ENCODE peak calls at places on chromosome 9, in five cellular contexts. P is OCI-LY7; M is cardiac muscle cell; Z is CD4-positive, alpha-beta memory T cell; V is CD8-positive, alpha-beta T cell. D is an unnamed sample. For H3K4me1, the result is how much of the 10 kb centered on the place peaks cover.

GRCh38 chr9:15250013-15250412 is 57.0 kb downstream of the TTC39B start:
- DNase-seq in M (peak), V (no peak), P (no peak), Z (no peak), D (no peak)

GRCh38 chr9:105290401-105290800 is 46.0 kb downstream of the SLC44A1 start:
- DNase-seq in M (no peak), Z (no peak), P (no peak), V (no peak), D (no peak)

GRCh38 chr9:134005381-134005780 is 13.3 kb upstream of the VAV2 start:
- DNase-seq in P (no peak), V (no peak), Z (no peak), M (no peak), D (peak)

GRCh38 chr9:37220971-37221370 is 100.6 kb downstream of the ZCCHC7 start:
- DNase-seq in Z (no peak), M (no peak), V (no peak), P (no peak), D (no peak)

GRCh38 chr9:118059520-118060278 is 355.5 kb downstream of the TLR4 start:
- DNase-seq in Z (peak), M (peak), V (no peak), P (peak), D (no peak)

GRCh38 chr9:89655990-89656657 is 51.3 kb downstream of the GADD45G start:
- DNase-seq in V (no peak), M (no peak), P (no peak), Z (no peak), D (no peak)

GRCh38 chr9:15146121-15146820 is 160.7 kb downstream of the TTC39B start:
- DNase-seq in V (no peak), Z (no peak), M (no peak), P (no peak), D (no peak)

GRCh38 chr9:134182554-134183219 is 18.3 kb upstream of the RNU6ATAC start:
- DNase-seq in M (no peak), Z (no peak), V (no peak), P (no peak), D (peak)

GRCh38 chr9:38177680-38178079 is 108.7 kb upstream of the SHB start:
- DNase-seq in P (no peak), V (no peak), Z (no peak), M (no peak), D (no peak)

GRCh38 chr9:131867611-131868192 is 127.8 kb upstream of the RAPGEF1 start:
- DNase-seq in M (no peak), Z (no peak), V (no peak), P (no peak), D (peak)

GRCh38 chr9:93897075-93897970 is 57.8 kb downstream of the BARX1 start:
- DNase-seq in M (no peak), P (no peak), V (peak), Z (no peak), D (no peak)

GRCh38 chr9:132851421-132851792 is 26.7 kb downstream of the AK8 start:
- DNase-seq in V (no peak), P (no peak), M (no peak), Z (no peak), D (peak)

GRCh38 chr9:98391884-98392283 is 136.4 kb upstream of the TBC1D2 start:
- DNase-seq in Z (no peak), V (no peak), P (no peak), M (no peak), D (no peak)

GRCh38 chr9:131827821-131828369 is 88.0 kb upstream of the RAPGEF1 start:
- DNase-seq in Z (no peak), P (no peak), V (no peak), M (no peak), D (peak)

GRCh38 chr9:70390922-70391321 is 23.5 kb downstream of the KLF9 start:
- DNase-seq in V (no peak), P (no peak), M (no peak), Z (no peak), D (no peak)

GRCh38 chr9:111961011-111961410 is 64.4 kb downstream of the UGCG start:
- DNase-seq in V (no peak), P (no peak), M (no peak), Z (no peak), D (no peak)

GRCh38 chr9:15220658-15221310 is 86.2 kb downstream of the TTC39B start:
- DNase-seq in V (no peak), M (no peak), Z (no peak), P (no peak), D (no peak)

GRCh38 chr9:35974800-35975199 is 16.8 kb upstream of the OR2S2 start:
- DNase-seq in V (no peak), P (no peak), M (no peak), Z (no peak), D (no peak)

GRCh38 chr9:133506653-133507038 is 18.1 kb downstream of the MYMK start:
- DNase-seq in Z (no peak), V (no peak), P (no peak), M (no peak), D (peak)

GRCh38 chr9:134434896-134435506 is 108.7 kb downstream of the RXRA start:
- DNase-seq in Z (no peak), P (no peak), M (peak), V (no peak), D (peak)

GRCh38 chr9:11159318-11159862 is 546.6 kb upstream of the PTPRD start:
- DNase-seq in Z (no peak), P (no peak), M (no peak), V (no peak), D (no peak)

GRCh38 chr9:98031935-98032334 is 24.6 kb upstream of the NANS start:
- DNase-seq in M (no peak), P (no peak), V (no peak), Z (no peak), D (no peak)

GRCh38 chr9:74821636-74822035 is 66.1 kb downstream of the TRPM6 start:
- DNase-seq in M (no peak), P (no peak), V (no peak), Z (no peak), D (no peak)

GRCh38 chr9:81979196-81979595 is 9.4 kb upstream of the SPATA31D1 start:
- DNase-seq in V (no peak), M (no peak), Z (no peak), P (no peak), D (no peak)

GRCh38 chr9:98708103-98708932 is 417 bp downstream of the GABBR2 start:
- DNase-seq in V (no peak), Z (no peak), P (no peak), M (no peak), D (no peak)

GRCh38 chr9:95422650-95423049 is 94.1 kb downstream of the PTCH1 start:
- DNase-seq in M (no peak), P (peak), Z (no peak), V (no peak), D (no peak)

GRCh38 chr9:123339666-123340414 is 16.2 kb upstream of the CRB2 start:
- DNase-seq in P (peak), M (no peak), V (no peak), Z (peak), D (no peak)

GRCh38 chr9:99015448-99015847 is 71.7 kb downstream of the COL15A1 start:
- DNase-seq in V (no peak), Z (no peak), M (no peak), P (no peak), D (no peak)

GRCh38 chr9:117414906-117415583 is at the start of gene ASTN2:
- DNase-seq in V (no peak), M (peak), Z (no peak), P (no peak), D (peak)

GRCh38 chr9:131407717-131408195 is 13.9 kb downstream of the PRRC2B start:
- DNase-seq in M (peak), P (no peak), Z (peak), V (peak), D (no peak)

GRCh38 chr9:108040783-108041182 is 551.2 kb upstream of the KLF4 start:
- DNase-seq in V (no peak), M (no peak), Z (no peak), P (no peak), D (no peak)
- H3K4me1 ChIP-seq in V (under half), M (under half), Z (under half), P (under half), D (under half)

GRCh38 chr9:121900163-121900562 is 192.9 kb downstream of the TTLL11 start:
- DNase-seq in M (no peak), Z (no peak), V (no peak), P (peak), D (no peak)

GRCh38 chr9:121895274-121895835 is 197.8 kb downstream of the TTLL11 start:
- DNase-seq in V (no peak), Z (no peak), P (no peak), M (no peak), D (no peak)

GRCh38 chr9:121895836-121896544 is 197.1 kb downstream of the TTLL11 start:
- DNase-seq in Z (no peak), P (no peak), V (no peak), M (peak), D (no peak)

GRCh38 chr9:121896545-121896943 is 196.6 kb downstream of the TTLL11 start:
- DNase-seq in V (no peak), P (no peak), M (no peak), Z (no peak), D (no peak)

DNA sequence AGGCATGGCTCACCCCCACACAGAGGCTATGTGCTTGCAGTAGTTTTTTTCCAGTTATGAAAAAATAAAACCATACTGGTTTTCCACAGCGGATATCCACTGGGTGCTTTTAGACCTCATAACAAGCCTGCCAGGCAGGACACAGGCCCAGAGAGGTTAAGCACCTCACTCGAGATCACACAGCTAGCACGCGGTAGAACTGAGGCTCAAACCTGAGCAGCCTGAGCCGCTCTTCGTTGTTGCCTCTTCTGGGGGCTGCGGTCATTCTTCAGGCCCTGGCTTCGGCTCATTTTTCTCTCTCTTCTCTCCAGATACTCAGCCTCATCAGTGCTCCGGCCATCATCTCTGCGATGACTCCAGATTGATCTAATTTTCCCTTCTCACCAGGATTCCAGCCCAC is 196.0 kb downstream of the TTLL11 start:
- DNase-seq in V (no peak), Z (no peak), M (no peak), P (no peak), D (no peak)
- H3K4me1 ChIP-seq in V (under half), Z (under half), M (under half), P (under half), D (under half)

DNA sequence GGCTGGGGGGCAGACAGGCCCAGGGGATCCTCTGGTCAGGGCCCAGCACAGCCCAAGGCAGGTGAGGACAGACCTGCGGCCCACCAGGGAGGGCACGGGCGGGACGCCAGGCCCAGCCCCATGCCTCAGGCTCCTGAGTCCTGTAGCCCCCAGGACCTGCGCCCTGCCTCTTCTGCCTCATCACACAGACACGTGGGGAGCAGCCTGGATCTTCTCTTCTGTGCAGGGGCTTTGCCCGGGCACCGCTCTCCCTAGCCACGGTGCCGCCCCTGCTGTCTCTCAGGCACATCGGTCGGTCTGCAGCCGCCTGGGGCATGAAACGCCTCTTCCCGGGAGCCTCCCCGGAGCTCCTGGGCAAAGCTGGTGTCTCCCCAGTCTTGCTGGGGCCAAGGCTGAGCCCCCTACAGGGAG is 40.2 kb upstream of the EGFL7 start:
- DNase-seq in V (no peak), P (no peak), Z (no peak), M (no peak), D (no peak)
- H3K4me1 ChIP-seq in V (under half), P (under half), Z (under half), M (under half), D (under half)

GRCh38 chr9:68780735-68781134 is 75.7 kb downstream of the PIP5K1B start:
- DNase-seq in V (no peak), P (peak), Z (peak), M (no peak), D (no peak)
- H3K4me1 ChIP-seq in V (under half), P (under half), Z (half or more), M (under half), D (under half)

GRCh38 chr9:127556871-127557270 is 55.2 kb upstream of the STXBP1 start:
- DNase-seq in P (no peak), M (no peak), V (no peak), Z (no peak), D (no peak)

GRCh38 chr9:127558581-127559246 is 53.4 kb upstream of the STXBP1 start:
- DNase-seq in M (peak), P (no peak), Z (no peak), V (no peak), D (no peak)

GRCh38 chr9:127557466-127557869 is 54.6 kb upstream of the STXBP1 start:
- DNase-seq in Z (no peak), P (peak), V (peak), M (peak), D (peak)

GRCh38 chr9:127557998-127558546 is 54.0 kb upstream of the STXBP1 start:
- DNase-seq in P (no peak), M (no peak), Z (no peak), V (no peak), D (peak)

DNA sequence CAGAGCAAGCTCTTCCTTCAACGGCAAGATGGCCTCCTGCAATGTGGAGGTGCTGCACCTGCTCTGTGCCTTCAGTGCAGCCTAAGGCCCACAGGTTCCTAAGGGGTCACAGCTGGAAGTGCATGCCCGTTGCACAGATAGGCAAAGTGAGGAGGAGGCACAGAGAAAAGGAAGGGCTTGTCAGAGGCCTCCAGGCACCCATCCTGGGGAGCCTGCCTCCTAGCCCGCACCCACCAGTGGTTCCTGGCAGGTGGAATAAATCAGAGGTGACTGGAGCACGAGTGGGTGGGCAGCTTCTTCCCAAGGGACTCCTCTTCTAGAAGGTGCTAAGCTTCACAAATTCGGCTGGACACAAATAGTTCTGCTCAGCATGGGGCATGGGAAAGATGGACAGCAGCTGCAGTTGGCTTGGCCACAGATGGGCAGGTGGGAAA is 52.8 kb upstream of the STXBP1 start:
- DNase-seq in V (no peak), P (no peak), M (no peak), Z (no peak), D (no peak)
- H3K4me1 ChIP-seq in V (half or more), P (under half), M (under half), Z (half or more), D (half or more)

GRCh38 chr9:114395768-114396167 is 8.0 kb upstream of the AKNA start:
- DNase-seq in Z (no peak), P (no peak), M (no peak), V (no peak), D (no peak)

GRCh38 chr9:114395196-114395595 is 7.4 kb upstream of the AKNA start:
- DNase-seq in M (no peak), P (no peak), Z (no peak), V (no peak), D (no peak)

GRCh38 chr9:114396558-114397218 is 8.9 kb upstream of the AKNA start:
- DNase-seq in V (no peak), Z (no peak), M (no peak), P (peak), D (no peak)

GRCh38 chr9:114392749-114393112 is 4.9 kb upstream of the AKNA start:
- DNase-seq in P (peak), V (no peak), Z (no peak), M (no peak), D (no peak)

DNA sequence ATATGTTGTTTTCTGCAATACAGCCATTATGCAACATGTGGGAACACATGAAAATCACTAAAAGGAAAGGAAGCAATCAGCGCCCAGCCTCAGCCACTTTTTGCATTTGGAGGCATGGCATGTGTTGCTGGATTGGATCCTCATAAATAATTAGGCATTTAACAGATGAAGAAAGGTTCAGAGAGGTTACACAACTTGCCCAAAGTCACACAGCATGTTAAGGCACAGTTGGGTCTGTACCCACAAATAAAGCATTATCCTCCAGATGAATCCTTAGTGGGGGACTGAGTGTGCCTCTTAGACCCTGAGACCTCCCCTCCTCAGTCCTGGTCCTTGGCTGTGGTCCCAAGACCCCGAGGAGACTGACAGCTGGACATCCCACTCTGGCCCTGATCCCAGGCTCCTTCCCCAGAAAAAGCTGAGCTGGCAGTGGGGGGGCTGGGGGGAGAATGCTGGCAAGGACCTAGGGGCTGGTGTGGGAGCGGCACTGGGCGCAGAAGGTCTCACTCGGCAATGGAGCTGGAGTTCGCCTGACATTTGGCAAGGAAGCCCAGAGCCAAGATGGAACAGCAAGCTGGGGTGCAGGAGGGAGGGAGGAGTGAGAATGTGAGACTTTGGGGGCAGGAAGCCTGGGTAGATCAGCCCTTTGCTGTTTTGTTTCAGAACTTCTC is 6.9 kb upstream of the AKNA start:
- DNase-seq in V (no peak), P (no peak), M (no peak), Z (no peak), D (no peak)
- H3K4me1 ChIP-seq in V (half or more), P (half or more), M (under half), Z (half or more), D (under half)

GRCh38 chr9:32500768-32501167 is 25.2 kb downstream of the RIGI start:
- DNase-seq in V (no peak), P (no peak), Z (no peak), M (no peak), D (no peak)

GRCh38 chr9:32502459-32502858 is 23.5 kb downstream of the RIGI start:
- DNase-seq in M (no peak), P (no peak), Z (no peak), V (no peak), D (no peak)

GRCh38 chr9:32508728-32509127 is 17.3 kb downstream of the RIGI start:
- DNase-seq in P (no peak), M (no peak), Z (no peak), V (no peak), D (no peak)

GRCh38 chr9:32502996-32503395 is 23.0 kb downstream of the RIGI start:
- DNase-seq in V (no peak), Z (no peak), P (no peak), M (no peak), D (no peak)
- H3K4me1 ChIP-seq in V (under half), Z (under half), P (under half), M (under half), D (under half)

DNA sequence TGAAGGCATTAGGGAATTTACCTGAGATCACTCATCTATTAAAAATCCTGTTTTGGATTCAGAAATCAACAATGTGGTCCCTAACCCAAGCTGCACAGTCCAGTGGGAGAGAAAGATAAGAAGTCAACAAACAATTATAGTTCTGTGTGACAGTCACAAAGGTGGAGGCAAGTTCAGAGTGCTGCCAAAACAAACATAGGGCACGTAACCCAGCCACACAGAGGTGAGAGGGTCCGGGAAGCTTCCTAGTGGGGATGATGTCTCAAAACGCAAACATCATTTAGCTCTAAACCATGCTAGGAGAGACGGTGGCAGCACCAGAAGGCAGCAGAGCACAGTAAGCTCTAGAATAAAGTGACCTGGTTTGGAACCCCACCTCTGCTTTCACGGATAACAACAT is 158.9 kb downstream of the MAPKAP1 start:
- DNase-seq in M (no peak), Z (no peak), V (no peak), P (no peak), D (no peak)
- H3K4me1 ChIP-seq in M (half or more), Z (under half), V (under half), P (under half), D (under half)